ENCODE peak calls at places on chromosomes 6 and 20, in nine cellular contexts. M is neuronal stem cell, I is adrenal gland, J is fibroblast of lung, A is choroid plexus epithelial cell, D is astrocyte of the spinal cord, V is fibroblast of pulmonary artery, U is AG04450, Z is sigmoid colon. K is an unnamed sample.
A peak's percentile ranks its signal among the peaks of the same experiment; 100 is the strongest.

GRCh38 chr20:59939052-59939878 is 840 bp downstream of the PPP1R3D start:
- DNase-seq in M (no peak), I (peak; percentile 23), J (peak; percentile 12), A (peak; percentile 23), D (no peak), V (peak; percentile 21), U (no peak), Z (peak; percentile 72), K (peak; percentile 8)

GRCh38 chr20:18728165-18728866 is 85.3 kb upstream of the SCP2D1 start:
- DNase-seq in M (no peak), I (no peak), J (no peak), A (no peak), D (no peak), V (no peak), U (no peak), Z (no peak), K (no peak)

GRCh38 chr20:1391640-1392442 is 1.0 kb downstream of the FKBP1A start:
- DNase-seq in M (no peak), I (peak; percentile 53), J (peak; percentile 63), A (peak; percentile 31), D (peak; percentile 39), V (peak; percentile 82), U (no peak), Z (no peak), K (peak; percentile 76)

GRCh38 chr6:158002951-158003853 is 21.5 kb downstream of the SYNJ2 start:
- DNase-seq in M (no peak), I (peak; percentile 41), J (peak; percentile 89), A (peak; percentile 92), D (peak; percentile 95), V (peak; percentile 92), U (no peak), Z (peak; percentile 87), K (peak; percentile 84)

GRCh38 chr6:143973097-143973979 is 34.7 kb downstream of the PLAGL1 start:
- DNase-seq in M (peak; percentile 90), I (no peak), J (no peak), A (no peak), D (no peak), V (no peak), U (no peak), Z (no peak), K (no peak)

GRCh38 chr6:157227202-157228166 is 95.8 kb downstream of the TMEM242 start:
- DNase-seq in M (no peak), I (no peak), J (peak; percentile 15), A (peak; percentile 33), D (no peak), V (no peak), U (no peak), Z (peak; percentile 40), K (peak; percentile 41)

GRCh38 chr6:27059621-27060425 is 187.7 kb upstream of the PRSS16 start:
- DNase-seq in M (no peak), I (no peak), J (no peak), A (no peak), D (no peak), V (no peak), U (no peak), Z (no peak), K (peak; percentile 7)

GRCh38 chr6:22145823-22146379 is 150.9 kb downstream of the PRL start:
- DNase-seq in M (no peak), I (no peak), J (peak; percentile 82), A (peak; percentile 83), D (peak; percentile 79), V (peak; percentile 65), U (peak; percentile 42), Z (no peak), K (peak; percentile 69)

DNA sequence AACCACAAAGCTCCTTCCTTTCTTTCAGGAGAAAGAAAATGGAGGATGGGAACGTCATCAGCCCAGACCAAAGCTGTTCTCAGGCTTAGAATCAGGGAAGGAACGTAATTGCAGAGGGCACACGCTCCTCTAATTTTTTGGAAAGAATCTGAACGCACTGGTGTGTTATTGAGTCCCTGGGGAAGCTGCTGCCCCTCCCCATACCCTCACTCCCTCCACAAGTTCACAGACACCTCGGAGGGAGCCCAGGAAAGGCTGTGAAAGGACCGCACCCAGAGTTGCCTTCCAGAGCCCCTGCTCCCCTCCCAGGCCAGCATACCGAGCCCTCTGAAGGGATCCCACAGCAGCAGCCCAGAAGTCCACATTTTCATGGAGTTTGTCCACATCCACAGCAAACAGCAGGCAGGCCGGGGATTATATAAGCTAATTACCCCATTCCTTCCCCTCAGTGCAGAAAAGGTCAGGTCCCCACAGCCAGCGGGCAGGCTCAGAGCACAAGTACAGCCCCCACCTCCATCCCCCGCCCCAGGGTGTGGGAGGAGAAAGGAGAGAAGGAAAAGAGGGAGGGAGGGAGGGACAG is 53.7 kb downstream of the ANKRD60 start:
- DNase-seq in M (no peak), I (peak; percentile 30), J (peak; percentile 17), A (peak; percentile 25), D (peak; percentile 40), V (no peak), U (no peak), Z (peak; percentile 87), K (no peak)
- H3K4me3 ChIP-seq in M (no peak overlapping the region), I (peak overlapping the region; percentile 20), J (peak overlapping the region; percentile 55), A (peak overlapping the region; percentile 42), D (no peak overlapping the region), V (no peak overlapping the region), U (no peak overlapping the region), Z (peak overlapping the region; percentile 5), K (no peak overlapping the region)

DNA sequence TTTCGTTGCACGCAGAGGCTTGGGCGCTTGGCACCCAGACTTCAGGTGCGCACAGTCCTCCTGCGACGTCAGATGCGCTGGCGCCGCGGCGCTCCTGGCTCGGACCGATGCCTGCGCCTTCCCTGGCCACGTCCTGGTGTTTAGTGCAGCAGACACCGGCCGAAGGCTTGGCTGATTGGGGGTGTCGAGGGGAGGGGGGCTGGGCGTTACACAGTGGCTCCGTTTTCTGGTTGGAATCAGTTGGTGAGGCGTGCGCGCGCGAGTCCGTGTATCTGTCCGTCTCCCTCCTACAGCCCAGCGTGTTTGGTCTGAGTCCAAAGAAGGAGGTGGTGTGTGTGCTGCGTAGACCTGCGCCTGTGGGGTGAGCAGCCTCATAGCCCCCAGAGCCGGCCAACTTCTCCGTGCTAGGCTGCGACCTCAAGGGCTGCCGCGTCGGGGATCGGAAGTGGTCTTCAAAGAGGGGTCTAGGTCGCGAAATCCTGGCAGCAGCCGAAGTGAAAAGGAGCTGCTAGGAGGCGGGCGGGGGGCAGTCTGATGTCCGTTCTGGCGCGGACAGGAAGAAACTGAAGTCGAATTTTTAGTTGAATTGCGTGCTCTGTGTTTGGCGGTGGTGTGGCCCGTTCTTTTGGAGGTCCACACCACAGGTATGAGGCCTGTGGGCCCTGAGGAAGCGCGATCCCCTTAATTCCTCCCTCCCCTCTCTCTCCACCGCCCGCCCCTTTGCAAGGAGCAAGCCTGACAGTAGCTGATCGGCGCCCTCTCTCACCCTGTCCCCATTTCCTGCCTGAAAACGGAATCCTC is 1.6 kb downstream of the SYNDIG1 start:
- DNase-seq in M (peak; percentile 15), I (no peak), J (no peak), A (no peak), D (no peak), V (no peak), U (no peak), Z (peak; percentile 51), K (no peak)
- H3K4me3 ChIP-seq in M (no peak overlapping the region), I (no peak overlapping the region), J (no peak overlapping the region), A (peak overlapping the region; percentile 53), D (peak overlapping the region; percentile 58), V (no peak overlapping the region), U (no peak overlapping the region), Z (no peak overlapping the region), K (no peak overlapping the region)

GRCh38 chr6:107612762-107613415 is 123.0 kb downstream of the SOBP start:
- DNase-seq in M (no peak), I (peak; percentile 51), J (no peak), A (peak; percentile 53), D (peak; percentile 13), V (no peak), U (no peak), Z (no peak), K (peak; percentile 7)

GRCh38 chr6:107611060-107611824 is 121.3 kb downstream of the SOBP start:
- DNase-seq in M (peak; percentile 51), I (no peak), J (no peak), A (peak; percentile 13), D (no peak), V (peak; percentile 16), U (no peak), Z (no peak), K (no peak)

GRCh38 chr6:107616776-107617175 is 126.9 kb downstream of the SOBP start:
- DNase-seq in M (no peak), I (no peak), J (no peak), A (no peak), D (no peak), V (no peak), U (no peak), Z (no peak), K (no peak)

GRCh38 chr6:107613980-107614379 is 124.1 kb downstream of the SOBP start:
- DNase-seq in M (no peak), I (no peak), J (no peak), A (no peak), D (no peak), V (no peak), U (no peak), Z (no peak), K (no peak)

DNA sequence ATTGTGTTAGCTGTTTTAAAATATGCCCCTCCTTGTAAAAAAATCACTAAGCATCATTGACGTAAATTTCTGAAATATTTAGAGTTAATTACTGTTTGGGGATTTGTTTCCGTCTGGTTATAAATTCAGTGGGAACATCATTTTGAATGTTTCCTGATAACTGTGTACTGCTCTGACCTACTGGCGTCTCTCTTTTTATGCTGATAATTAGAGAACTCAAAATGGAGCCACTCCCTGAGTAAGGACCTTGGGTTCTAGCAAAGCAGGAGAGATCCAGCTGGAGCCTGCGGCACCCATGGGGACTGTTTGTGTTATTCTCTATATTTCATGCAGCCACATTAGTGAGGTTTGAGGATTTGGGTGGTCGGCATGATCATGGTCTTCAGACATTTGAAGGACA is 124.9 kb downstream of the SOBP start:
- DNase-seq in M (no peak), I (no peak), J (no peak), A (no peak), D (no peak), V (no peak), U (no peak), Z (no peak), K (no peak)
- H3K4me3 ChIP-seq in M (no peak overlapping the region), I (no peak overlapping the region), J (no peak overlapping the region), A (no peak overlapping the region), D (no peak overlapping the region), V (no peak overlapping the region), U (no peak overlapping the region), Z (no peak overlapping the region), K (no peak overlapping the region)

GRCh38 chr6:169425628-169426370 is 172.2 kb upstream of the THBS2 start:
- DNase-seq in M (no peak), I (no peak), J (peak; percentile 24), A (peak; percentile 50), D (peak; percentile 54), V (peak; percentile 33), U (no peak), Z (no peak), K (no peak)

GRCh38 chr6:169429001-169429400 is 175.4 kb upstream of the THBS2 start:
- DNase-seq in M (no peak), I (no peak), J (no peak), A (no peak), D (no peak), V (no peak), U (no peak), Z (no peak), K (no peak)

GRCh38 chr6:169428532-169428931 is 174.9 kb upstream of the THBS2 start:
- DNase-seq in M (peak; percentile 40), I (no peak), J (peak; percentile 13), A (peak; percentile 65), D (no peak), V (peak; percentile 23), U (no peak), Z (peak; percentile 70), K (no peak)

GRCh38 chr6:169426611-169427010 is 173.0 kb upstream of the THBS2 start:
- DNase-seq in M (no peak), I (no peak), J (no peak), A (no peak), D (no peak), V (no peak), U (no peak), Z (no peak), K (no peak)

GRCh38 chr6:169427856-169428255 is 174.2 kb upstream of the THBS2 start:
- DNase-seq in M (peak; percentile 56), I (peak; percentile 51), J (peak; percentile 84), A (peak; percentile 94), D (peak; percentile 85), V (peak; percentile 80), U (peak; percentile 48), Z (peak; percentile 74), K (peak; percentile 75)
- H3K4me3 ChIP-seq in M (peak overlapping the region; percentile 3), I (no peak overlapping the region), J (peak overlapping the region; percentile 0), A (no peak overlapping the region), D (no peak overlapping the region), V (no peak overlapping the region), U (peak overlapping the region; percentile 23), Z (no peak overlapping the region), K (no peak overlapping the region)